ENCODE peak calls at places on chromosomes 11 and 22, in five cellular contexts. J, A, D, W and F are unnamed samples. For H3K4me1, the result is how much of the 10 kb centered on the place peaks cover.

GRCh38 chr11:77046060-77046501 is 11.9 kb downstream of the B3GNT6 start:
- DNase-seq in A (peak), D (no peak), J (peak), W (peak), F (peak)

GRCh38 chr11:102666331-102666957 is 39.1 kb downstream of the MMP27 start:
- DNase-seq in D (peak), J (peak), A (no peak), W (peak), F (no peak)

GRCh38 chr11:134413334-134414035 is 1.4 kb upstream of the B3GAT1 start:
- DNase-seq in J (no peak), W (no peak), D (no peak), A (no peak), F (no peak)

GRCh38 chr11:45485070-45485716 is 180.2 kb downstream of the CHST1 start:
- DNase-seq in W (no peak), A (no peak), D (no peak), J (no peak), F (peak)

GRCh38 chr11:134579709-134580634 is 167.9 kb upstream of the B3GAT1 start:
- DNase-seq in A (no peak), D (no peak), J (no peak), W (peak), F (peak)

GRCh38 chr11:111922803-111923202 is 4.1 kb downstream of the C11orf52 start:
- DNase-seq in W (no peak), J (no peak), A (peak), D (peak), F (peak)

GRCh38 chr22:36884314-36885158 is 23.7 kb downstream of the NCF4 start:
- DNase-seq in W (no peak), A (no peak), J (no peak), D (no peak), F (no peak)

GRCh38 chr11:116033931-116034553 is 529.8 kb upstream of the CADM1 start:
- DNase-seq in W (no peak), A (peak), J (no peak), D (no peak), F (no peak)

GRCh38 chr11:55719608-55720160 is 53.6 kb upstream of the OR5D13 start:
- DNase-seq in D (no peak), W (no peak), J (peak), A (no peak), F (no peak)

GRCh38 chr22:46823654-46824053 is 61.2 kb downstream of the TBC1D22A start:
- DNase-seq in D (no peak), W (no peak), A (no peak), J (no peak), F (no peak)

GRCh38 chr11:62706841-62707240 is 383 bp downstream of the BSCL2 start:
- DNase-seq in D (no peak), J (no peak), A (no peak), W (no peak), F (peak)

GRCh38 chr22:21921729-21922128 is 30.9 kb downstream of the PPM1F start:
- DNase-seq in A (no peak), W (no peak), J (no peak), D (no peak), F (no peak)

GRCh38 chr11:46700251-46701077 is at the start of the genes ARHGAP1 and ZNF408:
- DNase-seq in W (peak), J (peak), A (peak), D (peak), F (peak)
- TF ChIP-seq POLR2A in W (peak), J (peak), A (no peak), D (peak), F (peak)

DNA sequence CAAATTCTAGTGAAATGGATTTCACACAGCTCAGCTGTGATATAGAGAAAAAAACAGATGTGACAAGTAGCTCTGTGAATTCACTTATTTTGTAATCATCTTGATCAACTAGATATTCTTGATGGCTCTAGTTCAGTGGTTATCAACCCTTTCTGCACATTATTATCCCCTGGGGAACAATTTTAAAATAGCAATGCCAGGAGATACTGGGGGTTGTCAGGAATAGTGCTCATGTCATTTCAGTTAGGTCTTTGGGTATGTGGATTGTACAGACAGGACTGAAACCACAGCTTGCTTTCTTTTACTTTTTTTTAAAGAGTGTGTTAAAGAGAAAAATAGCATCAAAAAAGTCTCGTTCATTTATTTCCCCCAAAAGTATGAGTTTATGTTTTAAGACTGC is 269.0 kb upstream of the PDGFD start:
- DNase-seq in D (no peak), A (no peak), W (no peak), J (no peak), F (no peak)
- TF ChIP-seq EP300 in D (no peak), A (no peak), W (no peak), J (no peak), F (no peak)

DNA sequence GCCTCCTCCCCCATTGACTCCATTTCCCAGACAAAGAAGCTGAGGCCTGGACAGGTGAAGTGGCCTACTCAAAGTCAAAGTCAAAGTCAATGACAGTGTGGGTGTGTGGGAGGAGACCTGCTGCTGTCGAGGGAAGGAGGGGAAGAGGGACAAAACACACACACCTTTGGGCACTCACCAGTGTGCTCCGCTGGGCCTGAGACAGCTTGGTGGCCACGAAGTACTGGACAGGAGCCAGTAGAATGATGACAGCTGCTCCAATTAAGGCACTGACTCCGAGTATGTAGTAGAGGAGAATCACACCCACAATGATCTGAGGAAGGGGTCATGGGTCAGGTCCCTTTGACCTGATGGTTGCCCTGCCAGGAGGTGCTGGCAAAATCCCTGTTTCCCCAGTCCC is 33.6 kb downstream of the ABCC8 start:
- DNase-seq in D (no peak), J (no peak), W (no peak), A (no peak), F (no peak)
- H3K4me1 ChIP-seq in D (under half), J (under half), W (under half), A (under half), F (under half)

GRCh38 chr11:47413908-47414684 is 5.7 kb downstream of the SLC39A13 start:
- DNase-seq in W (no peak), A (no peak), J (no peak), D (no peak), F (peak)
- TF ChIP-seq POLR2A in W (no peak), A (no peak), J (no peak), D (no peak), F (no peak)

DNA sequence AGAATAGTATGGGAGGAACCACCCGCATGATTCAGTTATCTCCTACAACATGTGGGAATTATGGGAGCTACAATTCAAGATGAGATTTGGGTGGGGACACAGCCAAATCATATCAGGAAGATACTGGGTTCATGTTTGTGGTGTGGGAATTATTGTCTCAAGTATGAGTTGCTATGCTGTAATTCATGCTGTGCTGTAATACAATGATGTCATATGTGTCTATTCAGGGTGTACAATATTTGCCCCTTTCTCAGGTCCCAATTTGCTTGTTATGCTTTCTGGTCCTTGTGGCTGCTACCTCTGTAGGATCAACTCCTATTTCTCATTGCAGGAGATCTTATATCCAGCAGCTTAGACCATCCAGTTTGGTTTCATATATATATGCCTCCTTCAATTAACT is 52.2 kb upstream of the ARHGAP20 start:
- DNase-seq in J (no peak), D (no peak), W (no peak), A (no peak), F (no peak)
- TF ChIP-seq EP300 in J (no peak), D (no peak), W (no peak), A (no peak), F (no peak)

DNA sequence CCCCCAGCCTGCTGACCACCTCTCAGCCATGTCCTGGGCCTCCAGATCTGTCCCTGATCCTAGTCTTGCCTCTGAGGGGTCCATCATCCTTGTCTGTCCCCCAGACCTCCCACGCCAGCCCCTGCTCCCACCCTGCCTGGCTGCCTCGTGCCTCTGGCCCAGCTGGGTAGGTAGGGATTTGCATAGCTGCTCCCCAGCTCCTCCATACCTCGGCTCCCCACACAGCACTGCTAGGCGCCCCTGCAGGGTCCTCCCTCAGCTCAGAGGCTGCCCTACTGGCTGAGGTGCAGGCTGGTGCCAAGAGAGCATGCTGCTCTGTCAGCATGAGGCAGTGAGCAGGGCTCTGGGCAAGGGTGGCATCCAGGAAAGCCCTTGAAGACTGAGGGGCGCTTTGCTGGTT is 47.7 kb downstream of the NFAM1 start:
- DNase-seq in J (no peak), A (no peak), W (no peak), D (no peak), F (no peak)
- H3K4me1 ChIP-seq in J (under half), A (under half), W (under half), D (under half), F (under half)

GRCh38 chr11:57421066-57421465 is 5.9 kb downstream of the SLC43A3 start:
- DNase-seq in D (no peak), A (no peak), W (no peak), J (no peak), F (no peak)
- TF ChIP-seq POLR2A in D (no peak), A (no peak), W (no peak), J (no peak), F (no peak)

GRCh38 chr11:61369372-61370348 is 7.5 kb downstream of the TMEM138 start:
- DNase-seq in A (peak), J (no peak), D (peak), W (no peak), F (peak)
- TF ChIP-seq EP300 in A (no peak), J (no peak), D (peak), W (no peak), F (no peak)

GRCh38 chr11:93537767-93538261 is 5.4 kb downstream of the SMCO4 start:
- DNase-seq in A (peak), W (no peak), D (peak), J (no peak), F (no peak)
- H3K4me1 ChIP-seq in A (under half), W (under half), D (under half), J (under half), F (under half)

GRCh38 chr11:65575568-65576231 is at the start of gene EHBP1L1:
- DNase-seq in D (no peak), J (peak), W (peak), A (peak), F (peak)
- TF ChIP-seq POLR2A in D (peak), J (no peak), W (peak), A (no peak), F (no peak)